ENCODE peak calls at places on chromosome X, in four cellular contexts. One of them, this sample, is unnamed.

GRCh38 chrX:115324194-115324593 is 34.7 kb downstream of the LUZP4 start:
- DNase-seq in cardiac fibroblast: no peak
- DNase-seq in fibroblast of mammary gland: peak; percentile 32
- DNase-seq in nephron progenitor cell: no peak
- DNase-seq in this sample: no peak

GRCh38 chrX:130393451-130394074 is 8.1 kb upstream of the GPR119 start:
- DNase-seq in cardiac fibroblast: peak; percentile 59
- DNase-seq in fibroblast of mammary gland: peak; percentile 56
- DNase-seq in nephron progenitor cell: peak; percentile 61
- DNase-seq in this sample: peak; percentile 50

GRCh38 chrX:26952213-26952612 is 510.9 kb downstream of the PPP4R3C start:
- DNase-seq in cardiac fibroblast: peak; percentile 7
- DNase-seq in fibroblast of mammary gland: no peak
- DNase-seq in nephron progenitor cell: no peak
- DNase-seq in this sample: no peak

GRCh38 chrX:71668248-71668595 is 876 bp downstream of the LOC101059915 start:
- DNase-seq in cardiac fibroblast: no peak
- DNase-seq in fibroblast of mammary gland: no peak
- DNase-seq in nephron progenitor cell: no peak
- DNase-seq in this sample: no peak

GRCh38 chrX:100410083-100410590 is at the start of gene PCDH19:
- DNase-seq in cardiac fibroblast: peak; percentile 59
- DNase-seq in fibroblast of mammary gland: peak; percentile 57
- DNase-seq in nephron progenitor cell: peak; percentile 89
- DNase-seq in this sample: peak; percentile 58

GRCh38 chrX:14865201-14865600 is 7.7 kb downstream of the FANCB start:
- DNase-seq in cardiac fibroblast: peak; percentile 58
- DNase-seq in fibroblast of mammary gland: peak; percentile 7
- DNase-seq in nephron progenitor cell: no peak
- DNase-seq in this sample: no peak

GRCh38 chrX:13029831-13030771 is 14.3 kb downstream of the FAM9C start:
- DNase-seq in cardiac fibroblast: peak; percentile 40
- DNase-seq in fibroblast of mammary gland: no peak
- DNase-seq in nephron progenitor cell: no peak
- DNase-seq in this sample: no peak

GRCh38 chrX:11619426-11619825 is 46.3 kb downstream of the ARHGAP6 start:
- DNase-seq in cardiac fibroblast: peak; percentile 65
- DNase-seq in fibroblast of mammary gland: peak; percentile 84
- DNase-seq in nephron progenitor cell: no peak
- DNase-seq in this sample: no peak

GRCh38 chrX:136718091-136718490 is 62.6 kb downstream of the ARHGEF6 start:
- DNase-seq in cardiac fibroblast: no peak
- DNase-seq in fibroblast of mammary gland: no peak
- DNase-seq in nephron progenitor cell: no peak
- DNase-seq in this sample: no peak

GRCh38 chrX:108537005-108537404 is 97.4 kb downstream of the COL4A5 start:
- DNase-seq in cardiac fibroblast: peak; percentile 62
- DNase-seq in fibroblast of mammary gland: peak; percentile 52
- DNase-seq in nephron progenitor cell: peak; percentile 24
- DNase-seq in this sample: peak; percentile 24

GRCh38 chrX:74788545-74789086 is 136.6 kb downstream of the NEXMIF start:
- DNase-seq in cardiac fibroblast: no peak
- DNase-seq in fibroblast of mammary gland: no peak
- DNase-seq in nephron progenitor cell: no peak
- DNase-seq in this sample: no peak

GRCh38 chrX:46648660-46649059 is 75.1 kb downstream of the CHST7 start:
- DNase-seq in cardiac fibroblast: no peak
- DNase-seq in fibroblast of mammary gland: no peak
- DNase-seq in nephron progenitor cell: no peak
- DNase-seq in this sample: no peak

GRCh38 chrX:46649421-46650260 is 76.1 kb downstream of the CHST7 start:
- DNase-seq in cardiac fibroblast: peak; percentile 53
- DNase-seq in fibroblast of mammary gland: no peak
- DNase-seq in nephron progenitor cell: no peak
- DNase-seq in this sample: peak; percentile 53

DNA sequence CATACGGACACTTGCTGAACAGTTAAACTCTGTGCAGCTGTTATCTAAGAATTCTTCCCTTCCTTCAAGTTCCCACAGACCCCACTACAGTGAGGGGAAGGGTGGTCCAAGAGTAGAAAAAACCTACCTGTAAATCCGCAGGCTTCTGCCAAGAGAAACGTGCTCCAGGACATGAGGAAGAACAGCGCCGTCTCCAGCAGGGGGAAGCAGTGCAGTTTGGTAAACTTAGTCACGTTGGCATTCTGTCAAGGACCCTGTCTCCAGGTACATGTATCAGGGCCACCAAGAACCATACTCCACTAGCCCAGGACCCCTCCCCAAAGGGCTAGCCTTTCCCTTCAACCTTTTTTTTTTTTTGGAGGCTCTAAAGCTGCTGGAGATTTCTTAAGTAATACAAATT is 79.9 kb downstream of the CHST7 start:
- DNase-seq in cardiac fibroblast: no peak
- DNase-seq in fibroblast of mammary gland: no peak
- DNase-seq in nephron progenitor cell: peak; percentile 9
- DNase-seq in this sample: peak; percentile 34
- TF ChIP-seq CTCF in cardiac fibroblast: peak; percentile 31
- TF ChIP-seq CTCF in fibroblast of mammary gland: peak; percentile 17
- TF ChIP-seq CTCF in nephron progenitor cell: peak; percentile 15
- TF ChIP-seq CTCF in this sample: no peak

GRCh38 chrX:106752101-106752678 is 25.7 kb downstream of the RNF128 start:
- DNase-seq in cardiac fibroblast: peak; percentile 18
- DNase-seq in fibroblast of mammary gland: peak; percentile 18
- DNase-seq in nephron progenitor cell: no peak
- DNase-seq in this sample: peak; percentile 3
- TF ChIP-seq CTCF in cardiac fibroblast: no peak
- TF ChIP-seq CTCF in fibroblast of mammary gland: peak; percentile 35
- TF ChIP-seq CTCF in nephron progenitor cell: peak; percentile 14
- TF ChIP-seq CTCF in this sample: no peak

GRCh38 chrX:150767475-150768131 is 74.4 kb downstream of the MTMR1 start:
- DNase-seq in cardiac fibroblast: peak; percentile 84
- DNase-seq in fibroblast of mammary gland: peak; percentile 93
- DNase-seq in nephron progenitor cell: no peak
- DNase-seq in this sample: no peak
- TF ChIP-seq CTCF in cardiac fibroblast: no peak
- TF ChIP-seq CTCF in fibroblast of mammary gland: no peak
- TF ChIP-seq CTCF in nephron progenitor cell: no peak
- TF ChIP-seq CTCF in this sample: no peak

DNA sequence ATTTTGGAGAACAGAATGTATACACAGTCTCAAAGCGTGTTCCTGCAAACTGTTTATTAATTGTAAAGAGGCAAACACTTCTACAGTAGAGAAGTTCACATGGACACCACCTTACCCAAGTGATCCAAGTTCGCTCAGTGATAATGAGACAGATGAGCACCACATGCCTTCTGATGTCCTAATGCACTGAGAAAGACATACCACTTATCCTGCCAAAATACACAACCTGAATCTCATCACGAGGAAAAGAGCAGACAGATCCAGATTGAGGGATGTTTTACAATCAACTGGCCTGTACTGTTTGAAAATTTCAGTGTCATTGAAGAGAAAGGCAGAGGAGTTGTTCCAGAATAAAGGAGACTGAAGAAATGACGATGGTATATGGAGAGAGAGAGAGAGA is 12.4 kb downstream of the PPEF1 start:
- DNase-seq in cardiac fibroblast: no peak
- DNase-seq in fibroblast of mammary gland: no peak
- DNase-seq in nephron progenitor cell: no peak
- DNase-seq in this sample: no peak
- TF ChIP-seq CTCF in cardiac fibroblast: no peak
- TF ChIP-seq CTCF in fibroblast of mammary gland: no peak
- TF ChIP-seq CTCF in nephron progenitor cell: no peak
- TF ChIP-seq CTCF in this sample: no peak

This sample was measured in endothelial cell.